ENCODE peak calls at places on chromosomes 2 and 18, in five cellular contexts. X, P, W, H and B are unnamed samples.

GRCh38 chr2:109438773-109439191 is 175.0 kb downstream of the SEPTIN10 start:
- DNase-seq in X (no peak), P (peak), W (no peak), H (peak), B (no peak)

GRCh38 chr2:175203621-175204496 is 22.3 kb upstream of the ATP5MC3 start:
- DNase-seq in X (no peak), P (peak), W (no peak), H (peak), B (no peak)

GRCh38 chr2:69642709-69643601 is 584 bp downstream of the AAK1 start:
- DNase-seq in X (peak), P (peak), W (peak), H (peak), B (no peak)

GRCh38 chr2:120219291-120219690 is 3.9 kb downstream of the TMEM185B start:
- DNase-seq in X (no peak), P (no peak), W (no peak), H (no peak), B (no peak)

GRCh38 chr2:202848813-202849212 is 22.8 kb downstream of the ICA1L start:
- DNase-seq in X (no peak), P (no peak), W (no peak), H (no peak), B (no peak)

GRCh38 chr2:146579154-146579930 is 1265.5 kb upstream of the ACVR2A start:
- DNase-seq in X (no peak), P (no peak), W (no peak), H (peak), B (no peak)

GRCh38 chr2:12935226-12935625 is 218.5 kb downstream of the TRIB2 start:
- DNase-seq in X (no peak), P (no peak), W (no peak), H (no peak), B (no peak)

GRCh38 chr18:43596106-43596712 is 318.9 kb upstream of the SYT4 start:
- DNase-seq in X (no peak), P (no peak), W (no peak), H (peak), B (no peak)

GRCh38 chr2:136000502-136000901 is 15.1 kb upstream of the DARS1 start:
- DNase-seq in X (no peak), P (no peak), W (no peak), H (no peak), B (no peak)

GRCh38 chr18:73461038-73461779 is 593.4 kb upstream of the NETO1 start:
- DNase-seq in X (no peak), P (no peak), W (no peak), H (no peak), B (no peak)

GRCh38 chr2:20539133-20539719 is 92.4 kb downstream of the RHOB start:
- DNase-seq in X (no peak), P (no peak), W (no peak), H (no peak), B (no peak)

GRCh38 chr2:47402805-47403691 is at the start of gene MSH2:
- DNase-seq in X (peak), P (peak), W (peak), H (peak), B (peak)

GRCh38 chr18:35203001-35203553 is 37.8 kb upstream of the ZNF397 start:
- DNase-seq in X (no peak), P (no peak), W (no peak), H (no peak), B (no peak)

GRCh38 chr18:36302676-36303075 is 5.2 kb downstream of the FHOD3 start:
- DNase-seq in X (no peak), P (no peak), W (no peak), H (no peak), B (no peak)

GRCh38 chr2:199085201-199085750 is 372.5 kb downstream of the SATB2 start:
- DNase-seq in X (no peak), P (no peak), W (no peak), H (no peak), B (no peak)

GRCh38 chr2:159891917-159892691 is 94.1 kb upstream of the CD302 start:
- DNase-seq in X (no peak), P (no peak), W (no peak), H (peak), B (no peak)

GRCh38 chr2:236945431-236946016 is 140.2 kb upstream of the COPS8 start:
- DNase-seq in X (no peak), P (no peak), W (no peak), H (no peak), B (no peak)

GRCh38 chr18:4017479-4017878 is 437.6 kb downstream of the DLGAP1 start:
- DNase-seq in X (no peak), P (no peak), W (no peak), H (peak), B (no peak)

GRCh38 chr2:240885980-240886565 is 9.9 kb downstream of the MAB21L4 start:
- DNase-seq in X (no peak), P (no peak), W (no peak), H (no peak), B (no peak)

GRCh38 chr2:43135583-43135982 is 90.8 kb downstream of the ZFP36L2 start:
- DNase-seq in X (no peak), P (no peak), W (no peak), H (no peak), B (no peak)

GRCh38 chr2:236806133-236806532 is 236.5 kb downstream of the ACKR3 start:
- DNase-seq in X (no peak), P (no peak), W (no peak), H (no peak), B (no peak)

GRCh38 chr18:55406374-55407045 is 181.5 kb downstream of the TCF4 start:
- DNase-seq in X (peak), P (no peak), W (no peak), H (no peak), B (no peak)

DNA sequence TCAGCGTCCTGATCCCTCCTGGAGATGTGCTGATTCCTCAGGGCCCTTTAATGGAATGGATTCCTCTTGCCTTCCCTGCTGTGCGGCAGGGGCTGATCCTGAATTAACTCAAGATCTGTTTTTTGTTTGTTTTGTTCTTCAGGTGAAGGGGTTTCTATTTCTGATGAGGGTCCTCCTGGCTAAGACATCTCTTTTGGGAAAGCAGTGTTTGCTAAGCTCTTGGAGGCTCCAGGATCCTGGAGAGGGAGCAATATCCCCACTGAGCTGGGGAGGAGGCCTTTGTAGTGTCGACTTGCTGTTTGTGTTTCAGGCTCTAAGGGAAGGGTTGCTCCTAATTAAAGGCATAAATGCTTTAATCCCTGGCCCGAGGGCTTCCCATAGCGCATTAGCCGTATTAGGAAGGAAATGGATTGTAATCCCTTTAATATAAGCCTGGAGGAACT is 65.3 kb upstream of the FOXI3 start:
- DNase-seq in X (no peak), P (no peak), W (no peak), H (no peak), B (no peak)
- H3K27ac ChIP-seq in X (no peak), P (no peak), W (no peak), H (no peak), B (no peak)

GRCh38 chr2:86580560-86580959 is 17.3 kb upstream of the CHMP3 start:
- DNase-seq in X (no peak), P (no peak), W (no peak), H (no peak), B (no peak)

GRCh38 chr2:86584164-86584913 is 21.1 kb upstream of the CHMP3 start:
- DNase-seq in X (no peak), P (no peak), W (no peak), H (no peak), B (no peak)
- TF ChIP-seq POLR2A in X (no peak), P (no peak), W (no peak), H (no peak), B (no peak)

GRCh38 chr2:132439703-132440398 is 23.2 kb downstream of the GPR39 start:
- DNase-seq in X (no peak), P (no peak), W (no peak), H (peak), B (no peak)
- H3K27ac ChIP-seq in X (no peak), P (no peak), W (no peak), H (peak), B (no peak)

GRCh38 chr2:103208916-103209315 is 447.1 kb downstream of the TMEM182 start:
- DNase-seq in X (no peak), P (no peak), W (no peak), H (no peak), B (no peak)
- TF ChIP-seq POLR2A in X (no peak), P (no peak), W (no peak), H (no peak), B (no peak)

GRCh38 chr18:13139885-13140450 is 78.6 kb upstream of the LDLRAD4 start:
- DNase-seq in X (no peak), P (no peak), W (no peak), H (peak), B (no peak)

GRCh38 chr18:13138822-13139139 is 79.8 kb upstream of the LDLRAD4 start:
- DNase-seq in X (no peak), P (no peak), W (no peak), H (no peak), B (no peak)

GRCh38 chr18:13137939-13138821 is 80.4 kb upstream of the LDLRAD4 start:
- DNase-seq in X (peak), P (peak), W (peak), H (peak), B (peak)

GRCh38 chr18:13137041-13137938 is 81.3 kb upstream of the LDLRAD4 start:
- DNase-seq in X (peak), P (no peak), W (no peak), H (no peak), B (no peak)

GRCh38 chr18:13141209-13141608 is 77.4 kb upstream of the LDLRAD4 start:
- DNase-seq in X (no peak), P (no peak), W (no peak), H (no peak), B (no peak)
- H3K27ac ChIP-seq in X (no peak), P (no peak), W (no peak), H (no peak), B (no peak)